ENCODE peak calls at places on chromosome 16, in six cellular contexts. One of them, this sample, is unnamed.
A peak's percentile ranks its signal among the peaks of the same experiment; 100 is the strongest.

GRCh38 chr16:27323781-27324561 is 10.2 kb downstream of the IL4R start:
- DNase-seq in NCI-H510A: no peak
- DNase-seq in IMR-90: no peak
- DNase-seq in activated B cell treated with CpG ODN at 0.5 μM for 24 hours: no peak
- DNase-seq in neural crest cell: no peak
- DNase-seq in substantia nigra: no peak
- DNase-seq in this sample: no peak

GRCh38 chr16:8903004-8903403 is 20.9 kb downstream of the LITAFD start:
- DNase-seq in NCI-H510A: no peak
- DNase-seq in IMR-90: no peak
- DNase-seq in activated B cell treated with CpG ODN at 0.5 μM for 24 hours: no peak
- DNase-seq in neural crest cell: no peak
- DNase-seq in substantia nigra: no peak
- DNase-seq in this sample: no peak

GRCh38 chr16:3101018-3101840 is 2.1 kb upstream of the ZSCAN10 start:
- DNase-seq in NCI-H510A: no peak
- DNase-seq in IMR-90: no peak
- DNase-seq in activated B cell treated with CpG ODN at 0.5 μM for 24 hours: no peak
- DNase-seq in neural crest cell: no peak
- DNase-seq in substantia nigra: no peak
- DNase-seq in this sample: peak; percentile 33

GRCh38 chr16:81567087-81567486 is 122.5 kb downstream of the CMIP start:
- DNase-seq in NCI-H510A: no peak
- DNase-seq in IMR-90: no peak
- DNase-seq in activated B cell treated with CpG ODN at 0.5 μM for 24 hours: no peak
- DNase-seq in neural crest cell: no peak
- DNase-seq in substantia nigra: no peak
- DNase-seq in this sample: no peak

GRCh38 chr16:31009894-31010293 is 544 bp downstream of the STX1B start:
- DNase-seq in NCI-H510A: no peak
- DNase-seq in IMR-90: no peak
- DNase-seq in activated B cell treated with CpG ODN at 0.5 μM for 24 hours: no peak
- DNase-seq in neural crest cell: no peak
- DNase-seq in substantia nigra: no peak
- DNase-seq in this sample: no peak

GRCh38 chr16:86712158-86713009 is 134.0 kb downstream of the FOXL1 start:
- DNase-seq in NCI-H510A: no peak
- DNase-seq in IMR-90: no peak
- DNase-seq in activated B cell treated with CpG ODN at 0.5 μM for 24 hours: no peak
- DNase-seq in neural crest cell: no peak
- DNase-seq in substantia nigra: no peak
- DNase-seq in this sample: no peak

GRCh38 chr16:75282811-75283281 is 31.4 kb upstream of the BCAR1 start:
- DNase-seq in NCI-H510A: no peak
- DNase-seq in IMR-90: peak; percentile 45
- DNase-seq in activated B cell treated with CpG ODN at 0.5 μM for 24 hours: no peak
- DNase-seq in neural crest cell: no peak
- DNase-seq in substantia nigra: no peak
- DNase-seq in this sample: no peak

GRCh38 chr16:17470002-17470870 is 524 bp downstream of the XYLT1 start:
- DNase-seq in NCI-H510A: peak; percentile 44
- DNase-seq in IMR-90: no peak
- DNase-seq in activated B cell treated with CpG ODN at 0.5 μM for 24 hours: peak; percentile 38
- DNase-seq in neural crest cell: peak; percentile 19
- DNase-seq in substantia nigra: no peak
- DNase-seq in this sample: peak; percentile 58

GRCh38 chr16:86772671-86773338 is 194.5 kb downstream of the FOXL1 start:
- DNase-seq in NCI-H510A: no peak
- DNase-seq in IMR-90: peak; percentile 58
- DNase-seq in activated B cell treated with CpG ODN at 0.5 μM for 24 hours: no peak
- DNase-seq in neural crest cell: no peak
- DNase-seq in substantia nigra: no peak
- DNase-seq in this sample: no peak

GRCh38 chr16:88481851-88482250 is 28.8 kb downstream of the ZFPM1 start:
- DNase-seq in NCI-H510A: no peak
- DNase-seq in IMR-90: no peak
- DNase-seq in activated B cell treated with CpG ODN at 0.5 μM for 24 hours: no peak
- DNase-seq in neural crest cell: no peak
- DNase-seq in substantia nigra: no peak
- DNase-seq in this sample: no peak

GRCh38 chr16:54928421-54929089 is 2.1 kb upstream of the IRX5 start:
- DNase-seq in NCI-H510A: no peak
- DNase-seq in IMR-90: no peak
- DNase-seq in activated B cell treated with CpG ODN at 0.5 μM for 24 hours: no peak
- DNase-seq in neural crest cell: peak; percentile 38
- DNase-seq in substantia nigra: peak; percentile 77
- DNase-seq in this sample: no peak

GRCh38 chr16:84368327-84368996 is at the start of gene ATP2C2:
- DNase-seq in NCI-H510A: peak; percentile 65
- DNase-seq in IMR-90: no peak
- DNase-seq in activated B cell treated with CpG ODN at 0.5 μM for 24 hours: no peak
- DNase-seq in neural crest cell: no peak
- DNase-seq in substantia nigra: no peak
- DNase-seq in this sample: no peak

GRCh38 chr16:85430523-85431381 is 182.4 kb upstream of the GSE1 start:
- DNase-seq in NCI-H510A: no peak
- DNase-seq in IMR-90: no peak
- DNase-seq in activated B cell treated with CpG ODN at 0.5 μM for 24 hours: no peak
- DNase-seq in neural crest cell: no peak
- DNase-seq in substantia nigra: no peak
- DNase-seq in this sample: no peak

GRCh38 chr16:1899641-1900451 is 18.4 kb downstream of the HS3ST6 start:
- DNase-seq in NCI-H510A: peak; percentile 88
- DNase-seq in IMR-90: no peak
- DNase-seq in activated B cell treated with CpG ODN at 0.5 μM for 24 hours: no peak
- DNase-seq in neural crest cell: no peak
- DNase-seq in substantia nigra: no peak
- DNase-seq in this sample: no peak

GRCh38 chr16:30054959-30055553 is 10.5 kb upstream of the ALDOA start:
- DNase-seq in NCI-H510A: no peak
- DNase-seq in IMR-90: no peak
- DNase-seq in activated B cell treated with CpG ODN at 0.5 μM for 24 hours: no peak
- DNase-seq in neural crest cell: no peak
- DNase-seq in substantia nigra: no peak
- DNase-seq in this sample: no peak

GRCh38 chr16:67701420-67701819 is 17.7 kb downstream of the GFOD2 start:
- DNase-seq in NCI-H510A: no peak
- DNase-seq in IMR-90: no peak
- DNase-seq in activated B cell treated with CpG ODN at 0.5 μM for 24 hours: no peak
- DNase-seq in neural crest cell: no peak
- DNase-seq in substantia nigra: no peak
- DNase-seq in this sample: no peak

GRCh38 chr16:86951831-86952598 is 365.2 kb downstream of the C16orf95 start:
- DNase-seq in NCI-H510A: no peak
- DNase-seq in IMR-90: peak; percentile 99
- DNase-seq in activated B cell treated with CpG ODN at 0.5 μM for 24 hours: no peak
- DNase-seq in neural crest cell: no peak
- DNase-seq in substantia nigra: no peak
- DNase-seq in this sample: no peak

GRCh38 chr16:50478021-50478772 is 70.0 kb upstream of the NKD1 start:
- DNase-seq in NCI-H510A: peak; percentile 65
- DNase-seq in IMR-90: no peak
- DNase-seq in activated B cell treated with CpG ODN at 0.5 μM for 24 hours: no peak
- DNase-seq in neural crest cell: no peak
- DNase-seq in substantia nigra: no peak
- DNase-seq in this sample: no peak

GRCh38 chr16:554640-555413 is 5.4 kb upstream of the PRR35 start:
- DNase-seq in NCI-H510A: no peak
- DNase-seq in IMR-90: peak; percentile 52
- DNase-seq in activated B cell treated with CpG ODN at 0.5 μM for 24 hours: no peak
- DNase-seq in neural crest cell: no peak
- DNase-seq in substantia nigra: no peak
- DNase-seq in this sample: no peak

GRCh38 chr16:381788-382717 is at the start of gene PGAP6:
- DNase-seq in NCI-H510A: no peak
- DNase-seq in IMR-90: peak; percentile 33
- DNase-seq in activated B cell treated with CpG ODN at 0.5 μM for 24 hours: peak; percentile 73
- DNase-seq in neural crest cell: no peak
- DNase-seq in substantia nigra: peak; percentile 40
- DNase-seq in this sample: peak; percentile 73

GRCh38 chr16:27495191-27495590 is 54.5 kb downstream of the GTF3C1 start:
- DNase-seq in NCI-H510A: no peak
- DNase-seq in IMR-90: peak; percentile 85
- DNase-seq in activated B cell treated with CpG ODN at 0.5 μM for 24 hours: no peak
- DNase-seq in neural crest cell: no peak
- DNase-seq in substantia nigra: no peak
- DNase-seq in this sample: no peak

GRCh38 chr16:12907670-12908233 is 6.4 kb downstream of the SHISA9 start:
- DNase-seq in NCI-H510A: no peak
- DNase-seq in IMR-90: no peak
- DNase-seq in activated B cell treated with CpG ODN at 0.5 μM for 24 hours: no peak
- DNase-seq in neural crest cell: no peak
- DNase-seq in substantia nigra: no peak
- DNase-seq in this sample: no peak

GRCh38 chr16:62408760-62409159 is 372.5 kb upstream of the CDH8 start:
- DNase-seq in NCI-H510A: no peak
- DNase-seq in IMR-90: no peak
- DNase-seq in activated B cell treated with CpG ODN at 0.5 μM for 24 hours: no peak
- DNase-seq in neural crest cell: no peak
- DNase-seq in substantia nigra: no peak
- DNase-seq in this sample: no peak

GRCh38 chr16:55000595-55000994 is 69.9 kb downstream of the IRX5 start:
- DNase-seq in NCI-H510A: no peak
- DNase-seq in IMR-90: no peak
- DNase-seq in activated B cell treated with CpG ODN at 0.5 μM for 24 hours: no peak
- DNase-seq in neural crest cell: no peak
- DNase-seq in substantia nigra: no peak
- DNase-seq in this sample: no peak

GRCh38 chr16:66471264-66471663 is 44.2 kb downstream of the BEAN1 start:
- DNase-seq in NCI-H510A: no peak
- DNase-seq in IMR-90: no peak
- DNase-seq in activated B cell treated with CpG ODN at 0.5 μM for 24 hours: no peak
- DNase-seq in neural crest cell: no peak
- DNase-seq in substantia nigra: no peak
- DNase-seq in this sample: no peak

GRCh38 chr16:16062023-16062932 is 112.9 kb downstream of the ABCC1 start:
- DNase-seq in NCI-H510A: no peak
- DNase-seq in IMR-90: no peak
- DNase-seq in activated B cell treated with CpG ODN at 0.5 μM for 24 hours: no peak
- DNase-seq in neural crest cell: no peak
- DNase-seq in substantia nigra: no peak
- DNase-seq in this sample: no peak

GRCh38 chr16:66167564-66168291 is 198.8 kb upstream of the CDH5 start:
- DNase-seq in NCI-H510A: no peak
- DNase-seq in IMR-90: peak; percentile 46
- DNase-seq in activated B cell treated with CpG ODN at 0.5 μM for 24 hours: no peak
- DNase-seq in neural crest cell: no peak
- DNase-seq in substantia nigra: no peak
- DNase-seq in this sample: no peak

GRCh38 chr16:1331712-1332617 is 1.5 kb upstream of the BAIAP3 start:
- DNase-seq in NCI-H510A: peak; percentile 67
- DNase-seq in IMR-90: peak; percentile 30
- DNase-seq in activated B cell treated with CpG ODN at 0.5 μM for 24 hours: peak; percentile 59
- DNase-seq in neural crest cell: no peak
- DNase-seq in substantia nigra: no peak
- DNase-seq in this sample: peak; percentile 81

GRCh38 chr16:4317471-4318170 is 1.8 kb downstream of the GLIS2 start:
- DNase-seq in NCI-H510A: no peak
- DNase-seq in IMR-90: no peak
- DNase-seq in activated B cell treated with CpG ODN at 0.5 μM for 24 hours: no peak
- DNase-seq in neural crest cell: no peak
- DNase-seq in substantia nigra: no peak
- DNase-seq in this sample: no peak

GRCh38 chr16:81471882-81472281 is 27.3 kb downstream of the CMIP start:
- DNase-seq in NCI-H510A: no peak
- DNase-seq in IMR-90: no peak
- DNase-seq in activated B cell treated with CpG ODN at 0.5 μM for 24 hours: no peak
- DNase-seq in neural crest cell: no peak
- DNase-seq in substantia nigra: no peak
- DNase-seq in this sample: no peak

GRCh38 chr16:81483064-81483969 is 38.7 kb downstream of the CMIP start:
- DNase-seq in NCI-H510A: no peak
- DNase-seq in IMR-90: peak; percentile 67
- DNase-seq in activated B cell treated with CpG ODN at 0.5 μM for 24 hours: no peak
- DNase-seq in neural crest cell: no peak
- DNase-seq in substantia nigra: no peak
- DNase-seq in this sample: no peak